ENCODE peak calls at places on chromosomes 13 and 19, in four cellular contexts. L is cardiac muscle cell, Y is kidney epithelial cell, Z is IMR-90. S is an unnamed sample.

GRCh38 chr13:37669845-37670244 is 71.3 kb upstream of the POSTN start:
- DNase-seq in L (no peak), Y (no peak), Z (no peak), S (no peak)

GRCh38 chr19:55446060-55446459 is 3.0 kb upstream of the SHISA7 start:
- DNase-seq in L (no peak), Y (no peak), Z (no peak), S (no peak)

GRCh38 chr13:52026246-52026626 is 1.7 kb downstream of the UTP14C start:
- DNase-seq in L (no peak), Y (no peak), Z (no peak), S (no peak)

GRCh38 chr13:45700971-45701900 is 884 bp upstream of the CBY2 start:
- DNase-seq in L (peak), Y (no peak), Z (no peak), S (no peak)

GRCh38 chr13:38090913-38091312 is 221.3 kb upstream of the TRPC4 start:
- DNase-seq in L (no peak), Y (no peak), Z (no peak), S (no peak)

GRCh38 chr13:38866649-38867048 is 124.0 kb downstream of the STOML3 start:
- DNase-seq in L (peak), Y (no peak), Z (no peak), S (no peak)

GRCh38 chr19:41616785-41617621 is 9.9 kb downstream of the CEACAM4 start:
- DNase-seq in L (peak), Y (no peak), Z (peak), S (no peak)

GRCh38 chr19:1213391-1214286 is 8.1 kb downstream of the STK11 start:
- DNase-seq in L (peak), Y (no peak), Z (peak), S (no peak)

GRCh38 chr13:80214521-80214941 is 126.4 kb downstream of the SPRY2 start:
- DNase-seq in L (no peak), Y (no peak), Z (peak), S (no peak)

GRCh38 chr19:719081-719512 is 10.4 kb downstream of the PALM start:
- DNase-seq in L (peak), Y (no peak), Z (no peak), S (no peak)

GRCh38 chr13:37403776-37404497 is 194.6 kb downstream of the POSTN start:
- DNase-seq in L (peak), Y (no peak), Z (peak), S (no peak)

GRCh38 chr13:51861728-51862300 is at the start of gene CCDC70:
- DNase-seq in L (peak), Y (peak), Z (peak), S (no peak)

GRCh38 chr19:53944933-53945332 is 17.8 kb upstream of the CACNG8 start:
- DNase-seq in L (no peak), Y (no peak), Z (no peak), S (no peak)

GRCh38 chr19:15197275-15198005 is 3.4 kb downstream of the NOTCH3 start:
- DNase-seq in L (peak), Y (no peak), Z (peak), S (no peak)

GRCh38 chr13:48782429-48782840 is 128.7 kb downstream of the CYSLTR2 start:
- DNase-seq in L (no peak), Y (no peak), Z (no peak), S (no peak)

GRCh38 chr13:77425705-77426104 is 98.8 kb upstream of the MYCBP2 start:
- DNase-seq in L (no peak), Y (no peak), Z (no peak), S (no peak)

GRCh38 chr13:35210234-35210633 is 266.3 kb downstream of the MAB21L1 start:
- DNase-seq in L (peak), Y (no peak), Z (no peak), S (no peak)

GRCh38 chr19:29285878-29286277 is 72.9 kb upstream of the UQCRFS1 start:
- DNase-seq in L (peak), Y (no peak), Z (no peak), S (no peak)

GRCh38 chr19:14381689-14382474 is 638 bp downstream of the ADGRE5 start:
- DNase-seq in L (peak), Y (no peak), Z (peak), S (no peak)

GRCh38 chr13:99600318-99600717 is 99.0 kb downstream of the TM9SF2 start:
- DNase-seq in L (no peak), Y (no peak), Z (no peak), S (no peak)

GRCh38 chr13:39773833-39774232 is 118.4 kb downstream of the COG6 start:
- DNase-seq in L (no peak), Y (no peak), Z (peak), S (no peak)

GRCh38 chr19:41064974-41065569 is 23.2 kb upstream of the CYP2A13 start:
- DNase-seq in L (peak), Y (no peak), Z (peak), S (no peak)

GRCh38 chr13:38421590-38422560 is 72.2 kb downstream of the UFM1 start:
- DNase-seq in L (peak), Y (no peak), Z (peak), S (no peak)

GRCh38 chr19:15098505-15098904 is 8.7 kb upstream of the SYDE1 start:
- DNase-seq in L (no peak), Y (no peak), Z (no peak), S (no peak)

GRCh38 chr19:494171-495046 is 1.9 kb upstream of the MADCAM1 start:
- DNase-seq in L (no peak), Y (no peak), Z (no peak), S (no peak)

GRCh38 chr13:21675095-21676007 is 4.5 kb downstream of the FGF9 start:
- DNase-seq in L (no peak), Y (no peak), Z (no peak), S (peak)

GRCh38 chr13:76803831-76804230 is 82.4 kb downstream of the KCTD12 start:
- DNase-seq in L (no peak), Y (no peak), Z (no peak), S (no peak)

GRCh38 chr19:27774827-27775226 is 1438.1 kb downstream of the UQCRFS1 start:
- DNase-seq in L (no peak), Y (no peak), Z (no peak), S (no peak)

GRCh38 chr13:28138756-28139470 is 568 bp downstream of the PAN3 start:
- DNase-seq in L (peak), Y (no peak), Z (peak), S (peak)

GRCh38 chr13:103282571-103283450 is 216.6 kb upstream of the SLC10A2 start:
- DNase-seq in L (peak), Y (peak), Z (peak), S (no peak)

GRCh38 chr13:113897161-113897560 is 33.3 kb upstream of the GAS6 start:
- DNase-seq in L (peak), Y (peak), Z (peak), S (no peak)

GRCh38 chr19:40200352-40201099 is 9.3 kb downstream of the MAP3K10 start:
- DNase-seq in L (no peak), Y (no peak), Z (no peak), S (no peak)

GRCh38 chr13:96299235-96299634 is 209.3 kb downstream of the HS6ST3 start:
- DNase-seq in L (no peak), Y (no peak), Z (no peak), S (no peak)

GRCh38 chr19:1155352-1156304 is 18.4 kb downstream of the SBNO2 start:
- DNase-seq in L (peak), Y (no peak), Z (no peak), S (no peak)

GRCh38 chr13:94520001-94520400 is 40.5 kb upstream of the DCT start:
- DNase-seq in L (no peak), Y (no peak), Z (no peak), S (no peak)

GRCh38 chr19:16259385-16260159 is 61.9 kb downstream of the AP1M1 start:
- DNase-seq in L (no peak), Y (no peak), Z (no peak), S (no peak)
- TF ChIP-seq CTCF in L (no peak), Y (no peak), Z (no peak), S (no peak)

DNA sequence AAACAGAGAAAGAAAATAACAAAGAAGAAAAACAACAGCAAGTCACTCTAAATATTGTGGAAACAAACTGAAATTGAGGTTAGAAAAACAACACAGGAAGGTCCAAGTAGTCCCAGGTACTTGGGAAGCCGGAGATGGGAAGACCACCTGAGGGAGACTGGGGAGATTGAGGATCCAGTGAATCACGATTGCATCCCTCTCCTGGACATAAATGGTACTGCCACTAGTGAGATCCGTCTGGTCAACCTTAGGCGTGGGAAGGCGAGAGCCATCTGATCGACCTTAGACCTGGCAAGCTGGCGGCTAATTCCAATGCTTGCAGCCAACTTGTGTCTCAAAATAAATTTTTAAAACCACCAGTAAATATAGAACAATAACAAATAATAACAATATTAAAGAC is 81.9 kb downstream of the ZNF726 start:
- DNase-seq in L (no peak), Y (no peak), Z (no peak), S (no peak)
- TF ChIP-seq CTCF in L (peak), Y (no peak), Z (peak), S (peak)

GRCh38 chr19:2337329-2337707 is 8.8 kb downstream of the SPPL2B start:
- DNase-seq in L (peak), Y (peak), Z (peak), S (no peak)
- TF ChIP-seq CTCF in L (peak), Y (peak), Z (peak), S (peak)

GRCh38 chr13:108306768-108307332 is 37.3 kb downstream of the TNFSF13B start:
- DNase-seq in L (no peak), Y (no peak), Z (no peak), S (no peak)

GRCh38 chr13:108304170-108305068 is 34.9 kb downstream of the TNFSF13B start:
- DNase-seq in L (no peak), Y (no peak), Z (no peak), S (no peak)

GRCh38 chr13:108302279-108302678 is 32.8 kb downstream of the TNFSF13B start:
- DNase-seq in L (no peak), Y (peak), Z (peak), S (no peak)

GRCh38 chr13:108305655-108306054 is 36.1 kb downstream of the TNFSF13B start:
- DNase-seq in L (no peak), Y (no peak), Z (no peak), S (no peak)
- TF ChIP-seq CTCF in L (no peak), Y (no peak), Z (no peak), S (no peak)

GRCh38 chr19:49573009-49573408 is 7.3 kb downstream of the NOSIP start:
- DNase-seq in L (no peak), Y (no peak), Z (no peak), S (no peak)

GRCh38 chr19:49574206-49574755 is 6.1 kb downstream of the NOSIP start:
- DNase-seq in L (no peak), Y (no peak), Z (no peak), S (no peak)

GRCh38 chr19:49573451-49573850 is 6.9 kb downstream of the NOSIP start:
- DNase-seq in L (no peak), Y (no peak), Z (peak), S (no peak)

GRCh38 chr19:49570138-49570856 is 10.1 kb downstream of the NOSIP start:
- DNase-seq in L (peak), Y (peak), Z (peak), S (peak)

DNA sequence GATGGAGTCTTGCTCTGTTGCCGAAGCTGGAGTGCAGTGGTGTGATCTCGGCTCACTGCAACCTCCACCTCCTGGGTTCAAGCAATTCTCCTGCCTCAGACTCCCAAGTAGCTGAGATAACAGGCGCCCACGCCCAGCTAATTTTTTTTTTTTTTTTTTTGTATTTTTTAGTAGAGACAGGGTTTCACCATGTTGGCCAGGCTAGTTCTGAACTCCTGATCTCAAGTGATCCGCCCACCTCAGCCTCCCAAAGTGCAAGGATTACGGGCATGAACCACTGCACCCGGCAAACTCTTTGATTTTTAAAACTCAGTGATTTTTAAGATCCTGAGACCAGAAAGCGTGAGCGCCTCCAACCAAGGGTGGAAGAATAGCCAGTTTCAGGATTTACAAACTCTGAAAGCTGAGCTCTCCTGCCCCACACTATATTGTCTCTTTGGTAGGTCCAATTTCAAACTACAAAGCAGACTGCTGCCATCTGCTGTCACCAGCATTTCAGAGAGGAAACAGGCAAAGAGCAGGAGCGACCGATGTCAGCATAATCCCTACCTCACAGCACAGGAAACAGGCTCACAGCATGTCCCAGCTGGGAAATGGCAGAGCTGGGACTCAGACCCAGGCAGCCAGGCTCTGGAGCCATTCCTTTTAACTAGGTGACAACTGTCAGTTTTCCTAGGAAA is 9.2 kb downstream of the NOSIP start:
- DNase-seq in L (no peak), Y (no peak), Z (no peak), S (no peak)
- TF ChIP-seq CTCF in L (no peak), Y (peak), Z (no peak), S (no peak)

GRCh38 chr13:98143601-98144500 is 957 bp downstream of the FARP1 start:
- DNase-seq in L (peak), Y (no peak), Z (peak), S (no peak)

GRCh38 chr13:98143157-98143553 is 261 bp downstream of the FARP1 start:
- DNase-seq in L (no peak), Y (no peak), Z (no peak), S (no peak)

GRCh38 chr13:98141509-98141908 is 1.4 kb upstream of the FARP1 start:
- DNase-seq in L (no peak), Y (no peak), Z (no peak), S (no peak)

GRCh38 chr13:98141938-98142426 is 912 bp upstream of the FARP1 start:
- DNase-seq in L (peak), Y (no peak), Z (no peak), S (no peak)

DNA sequence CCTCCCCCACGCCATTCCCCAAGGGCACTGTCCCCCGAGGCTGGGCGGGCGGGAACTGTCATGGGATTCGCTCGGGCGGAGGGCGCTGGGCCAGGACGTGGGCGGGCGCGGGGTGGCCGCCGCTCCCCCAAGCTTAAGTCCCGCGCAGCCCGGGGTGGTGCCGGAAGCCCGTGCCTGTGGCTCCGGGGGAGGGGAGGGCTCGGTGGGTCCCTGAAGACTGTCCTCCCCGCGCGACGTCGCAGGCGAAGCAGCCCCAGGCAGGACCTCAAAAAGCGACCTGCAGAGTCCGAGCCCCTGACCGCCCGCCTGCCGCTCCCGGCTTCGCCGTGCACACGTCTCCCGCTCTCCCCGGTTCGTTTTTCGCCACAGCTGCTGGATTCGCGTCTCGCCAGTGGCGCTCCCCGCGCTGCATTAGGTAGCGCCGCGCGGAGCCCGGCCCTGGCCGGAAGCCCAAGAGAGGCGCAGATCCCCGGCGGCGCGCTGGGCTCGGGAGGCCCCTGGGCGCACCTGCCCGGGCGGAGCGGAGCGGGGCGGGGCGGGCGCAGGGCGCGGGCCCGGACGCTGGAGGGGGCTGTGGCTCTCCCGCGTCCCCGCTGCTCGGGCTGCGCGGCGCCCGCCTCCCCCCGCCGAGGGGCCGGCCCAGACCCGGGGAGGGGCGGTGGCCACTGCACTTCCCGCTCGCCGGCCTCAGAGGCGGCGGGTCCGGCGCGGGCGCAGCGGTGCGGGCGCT is at the start of gene FARP1:
- DNase-seq in L (peak), Y (no peak), Z (peak), S (peak)
- TF ChIP-seq CTCF in L (peak), Y (no peak), Z (peak), S (peak)

DNA sequence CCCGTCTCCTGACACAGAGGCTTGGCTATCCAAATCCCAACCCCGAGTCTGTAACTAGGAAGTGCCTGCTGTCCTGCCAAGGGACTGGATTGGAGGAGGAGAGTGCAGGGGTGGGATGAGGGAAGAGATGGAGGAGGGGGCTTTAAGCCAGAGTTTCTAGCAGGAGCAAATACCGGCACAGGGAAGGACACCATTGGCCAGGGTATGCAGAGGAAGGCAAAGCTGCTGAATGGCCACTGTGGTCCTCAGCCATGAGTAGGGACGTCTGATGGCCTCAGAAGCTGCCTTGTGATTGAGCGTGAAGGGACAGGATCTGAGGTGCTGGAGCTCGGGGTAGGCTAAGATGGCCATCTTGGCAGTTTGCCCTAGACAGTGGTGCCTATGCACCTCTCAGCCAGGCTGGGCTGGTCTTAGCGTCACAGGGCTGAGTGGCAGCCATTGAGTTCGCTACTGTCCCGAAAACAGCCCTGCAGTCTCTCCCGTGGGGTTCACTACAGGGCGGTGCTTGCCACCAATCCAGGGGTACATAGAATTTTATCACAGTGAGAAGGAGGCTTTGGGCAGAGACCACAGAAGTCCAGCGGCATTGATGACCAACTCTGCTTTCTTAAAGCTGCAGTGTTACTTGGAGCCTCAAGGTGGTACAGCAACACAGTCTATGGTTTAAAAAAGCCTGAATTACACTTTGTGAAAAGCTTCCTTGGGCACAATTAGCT is 61.8 kb downstream of the AKAP11 start:
- DNase-seq in L (peak), Y (peak), Z (peak), S (no peak)
- TF ChIP-seq CTCF in L (peak), Y (peak), Z (peak), S (peak)